ENCODE peak calls at places on chromosomes 11 and 22, in four cellular contexts. R, Z, C and N are unnamed samples.

GRCh38 chr11:19739872-19740271 is 27.2 kb downstream of the NAV2 start:
- DNase-seq in R (no peak), C (no peak), Z (no peak), N (no peak)

GRCh38 chr11:16158426-16158994 is 197.8 kb downstream of the SOX6 start:
- DNase-seq in C (no peak), R (peak; percentile 67), Z (no peak), N (peak; percentile 82)

GRCh38 chr11:24386551-24387404 is 110.1 kb upstream of the LUZP2 start:
- DNase-seq in C (no peak), Z (no peak), R (peak; percentile 43), N (peak; percentile 3)

GRCh38 chr11:75319035-75319877 is 32.2 kb downstream of the ARRB1 start:
- DNase-seq in Z (no peak), C (no peak), R (no peak), N (no peak)

GRCh38 chr22:41659941-41660340 is 28.7 kb downstream of the SNU13 start:
- DNase-seq in R (no peak), Z (no peak), C (no peak), N (no peak)

GRCh38 chr11:13183094-13183825 is 94.3 kb upstream of the BMAL1 start:
- DNase-seq in C (no peak), R (peak; percentile 79), Z (no peak), N (peak; percentile 63)

GRCh38 chr11:61889831-61890230 is 1.5 kb downstream of the FADS3 start:
- DNase-seq in Z (no peak), C (no peak), R (no peak), N (no peak)

GRCh38 chr11:119593346-119593745 is 135.7 kb downstream of the NECTIN1 start:
- DNase-seq in C (no peak), Z (no peak), R (no peak), N (no peak)

GRCh38 chr22:44668886-44669724 is 32.9 kb upstream of the PRR5 start:
- DNase-seq in R (no peak), Z (no peak), C (no peak), N (no peak)

GRCh38 chr11:10638285-10638684 is 55.3 kb downstream of the IRAG1 start:
- DNase-seq in R (no peak), Z (no peak), C (no peak), N (no peak)

GRCh38 chr11:44368886-44369285 is 58.9 kb upstream of the ALX4 start:
- DNase-seq in R (no peak), Z (peak; percentile 4), C (no peak), N (no peak)

GRCh38 chr22:49960967-49961600 is 512 bp downstream of the PIM3 start:
- DNase-seq in R (no peak), C (no peak), Z (peak; percentile 70), N (no peak)